ENCODE peak calls at places on chromosomes 12 and 14, in nine cellular contexts. V, J, A, Z, E, G, Q, O and B are unnamed samples.
A peak's percentile ranks its signal among the peaks of the same experiment; 100 is the strongest.

GRCh38 chr14:99721792-99722516 is 37.9 kb downstream of the CYP46A1 start:
- DNase-seq in V (no peak), J (no peak), A (no peak), Z (no peak), E (no peak), G (no peak), Q (peak; percentile 52), O (no peak), B (no peak)

GRCh38 chr14:90272523-90272922 is 16.2 kb downstream of the PSMC1 start:
- DNase-seq in V (no peak), J (no peak), A (no peak), Z (no peak), E (no peak), G (no peak), Q (no peak), O (peak; percentile 62), B (no peak)

GRCh38 chr12:129467749-129468148 is 436.1 kb downstream of the TMEM132D start:
- DNase-seq in V (no peak), J (no peak), A (no peak), Z (no peak), E (no peak), G (no peak), Q (no peak), O (no peak), B (no peak)

GRCh38 chr14:36454599-36455240 is 65.3 kb downstream of the NKX2-1 start:
- DNase-seq in V (no peak), J (no peak), A (no peak), Z (no peak), E (no peak), G (no peak), Q (no peak), O (peak; percentile 60), B (no peak)

GRCh38 chr14:56741325-56741724 is 69.0 kb downstream of the OTX2 start:
- DNase-seq in V (no peak), J (no peak), A (no peak), Z (no peak), E (no peak), G (no peak), Q (no peak), O (peak; percentile 23), B (no peak)

GRCh38 chr12:16303939-16304338 is 26.5 kb upstream of the SLC15A5 start:
- DNase-seq in V (no peak), J (no peak), A (no peak), Z (no peak), E (no peak), G (no peak), Q (no peak), O (no peak), B (no peak)

GRCh38 chr12:126663304-126664094 is 1598.3 kb downstream of the AACS start:
- DNase-seq in V (no peak), J (no peak), A (no peak), Z (no peak), E (peak; percentile 32), G (no peak), Q (no peak), O (no peak), B (no peak)

GRCh38 chr12:112018571-112019237 is 5.5 kb downstream of the ERP29 start:
- DNase-seq in V (no peak), J (no peak), A (no peak), Z (no peak), E (no peak), G (no peak), Q (no peak), O (no peak), B (no peak)

GRCh38 chr12:13454991-13455696 is 258.6 kb downstream of the EMP1 start:
- DNase-seq in V (no peak), J (no peak), A (no peak), Z (no peak), E (no peak), G (no peak), Q (no peak), O (no peak), B (no peak)

GRCh38 chr14:98871796-98872195 is 400.2 kb downstream of the BCL11B start:
- DNase-seq in V (no peak), J (no peak), A (no peak), Z (no peak), E (no peak), G (no peak), Q (no peak), O (no peak), B (no peak)

GRCh38 chr12:116551952-116552749 is 7.0 kb upstream of the MAP1LC3B2 start:
- DNase-seq in V (no peak), J (no peak), A (no peak), Z (no peak), E (peak; percentile 40), G (no peak), Q (no peak), O (no peak), B (peak; percentile 59)

GRCh38 chr12:22722779-22723178 is 97.8 kb downstream of the ETNK1 start:
- DNase-seq in V (no peak), J (no peak), A (no peak), Z (no peak), E (no peak), G (no peak), Q (no peak), O (no peak), B (no peak)

GRCh38 chr14:90421001-90421580 is 24.3 kb downstream of the CALM1 start:
- DNase-seq in V (no peak), J (no peak), A (no peak), Z (no peak), E (no peak), G (no peak), Q (no peak), O (no peak), B (no peak)

GRCh38 chr12:88142610-88142991 is 494 bp downstream of the TMTC3 start:
- DNase-seq in V (peak; percentile 30), J (no peak), A (no peak), Z (peak; percentile 88), E (no peak), G (peak; percentile 28), Q (no peak), O (peak; percentile 25), B (no peak)

GRCh38 chr14:78725086-78725485 is 554.9 kb downstream of the NRXN3 start:
- DNase-seq in V (no peak), J (no peak), A (no peak), Z (no peak), E (no peak), G (no peak), Q (no peak), O (no peak), B (no peak)

GRCh38 chr12:19110541-19110940 is 19.0 kb upstream of the PLEKHA5 start:
- DNase-seq in V (no peak), J (no peak), A (no peak), Z (no peak), E (no peak), G (no peak), Q (no peak), O (no peak), B (no peak)

GRCh38 chr12:75960086-75960910 is 71.3 kb downstream of the PHLDA1 start:
- DNase-seq in V (peak; percentile 39), J (no peak), A (no peak), Z (no peak), E (no peak), G (no peak), Q (no peak), O (no peak), B (no peak)
- TF ChIP-seq POLR2AphosphoS5 in V (peak; percentile 37), J (no peak), A (no peak), Z (no peak), E (no peak), G (no peak), Q (no peak), O (no peak), B (no peak)

GRCh38 chr12:52057958-52058576 is 6.8 kb downstream of the NR4A1 start:
- DNase-seq in V (no peak), J (no peak), A (no peak), Z (no peak), E (no peak), G (no peak), Q (no peak), O (no peak), B (no peak)

GRCh38 chr12:52058631-52059324 is 7.5 kb downstream of the NR4A1 start:
- DNase-seq in V (peak; percentile 51), J (no peak), A (no peak), Z (no peak), E (no peak), G (peak; percentile 53), Q (no peak), O (no peak), B (no peak)

GRCh38 chr12:52061470-52062166 is 8.2 kb upstream of the ATG101 start:
- DNase-seq in V (no peak), J (no peak), A (no peak), Z (no peak), E (no peak), G (no peak), Q (no peak), O (no peak), B (no peak)

GRCh38 chr12:52060498-52061177 is 9.1 kb upstream of the ATG101 start:
- DNase-seq in V (peak; percentile 22), J (no peak), A (no peak), Z (no peak), E (no peak), G (no peak), Q (no peak), O (no peak), B (no peak)

GRCh38 chr12:52059582-52060497 is 8.6 kb downstream of the NR4A1 start:
- DNase-seq in V (peak; percentile 35), J (no peak), A (no peak), Z (no peak), E (peak; percentile 63), G (no peak), Q (no peak), O (no peak), B (no peak)
- TF ChIP-seq POLR2AphosphoS5 in V (peak; percentile 70), J (no peak), A (peak; percentile 1), Z (no peak), E (peak; percentile 14), G (no peak), Q (no peak), O (peak; percentile 46), B (no peak)

DNA sequence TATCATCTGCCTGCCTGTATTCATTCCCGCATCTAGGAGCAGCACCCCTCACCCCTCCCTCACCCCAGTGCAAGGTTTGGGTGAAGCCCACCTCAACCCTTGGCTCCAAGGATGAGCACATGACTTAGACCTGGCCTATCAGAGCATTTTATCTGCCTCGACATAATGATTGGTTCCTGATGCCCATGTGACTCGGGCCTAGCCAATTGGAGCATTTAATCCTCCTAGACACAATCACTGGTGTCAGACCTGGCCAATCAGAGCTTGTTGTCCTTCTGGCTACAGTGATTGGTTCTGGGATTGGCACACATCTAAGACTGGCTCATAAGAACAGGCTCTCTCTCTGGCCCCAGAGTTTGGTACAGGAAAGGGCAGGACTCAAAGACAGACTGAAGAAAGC is 73.0 kb upstream of the MYL2 start:
- DNase-seq in V (no peak), J (no peak), A (no peak), Z (no peak), E (no peak), G (no peak), Q (no peak), O (no peak), B (no peak)
- TF ChIP-seq POLR2AphosphoS5 in V (no peak), J (no peak), A (no peak), Z (no peak), E (no peak), G (no peak), Q (no peak), O (no peak), B (no peak)

DNA sequence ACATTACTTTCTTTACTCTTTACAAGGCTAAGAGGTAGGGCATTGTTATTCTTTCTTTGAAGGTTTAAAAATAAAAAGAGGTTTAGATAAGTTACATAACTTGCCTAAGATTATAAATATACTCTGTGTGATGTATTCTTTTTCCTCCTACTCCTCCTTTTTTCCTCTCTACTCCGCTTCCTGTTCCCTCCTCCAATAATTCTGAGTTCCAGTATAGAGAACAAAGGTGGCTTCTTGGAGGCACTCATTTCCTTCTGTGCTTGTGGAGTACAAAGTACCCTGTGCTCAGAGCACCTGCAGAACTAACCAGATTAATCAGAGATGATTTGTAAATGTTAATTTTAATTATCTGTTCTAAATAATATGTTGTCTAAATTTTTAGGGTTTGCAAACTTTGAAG is 11.3 kb downstream of the LRRC9 start:
- DNase-seq in V (no peak), J (no peak), A (no peak), Z (no peak), E (no peak), G (no peak), Q (no peak), O (no peak), B (no peak)
- TF ChIP-seq POLR2AphosphoS5 in V (peak; percentile 18), J (no peak), A (no peak), Z (no peak), E (no peak), G (no peak), Q (no peak), O (no peak), B (no peak)